ENCODE peak calls at places on chromosomes 4 and X, in eight cellular contexts. B is foreskin fibroblast, L is psoas muscle, T is CD14-positive monocyte, M is WTC11, Y is ovary, F is A549, H is AG04450. N is an unnamed sample.

GRCh38 chr4:41873380-41874295 is 61.6 kb upstream of the TMEM33 start:
- DNase-seq in B (no peak), L (no peak), T (no peak), M (peak), Y (no peak), F (no peak), H (no peak), N (no peak)

GRCh38 chr4:144645621-144646522 is at the start of gene HHIP:
- DNase-seq in B (peak), L (peak), T (no peak), M (peak), Y (peak), F (peak), H (no peak), N (peak)

GRCh38 chr4:143356493-143356892 is 19.8 kb downstream of the GAB1 start:
- DNase-seq in B (no peak), L (no peak), T (no peak), M (no peak), Y (no peak), F (no peak), H (no peak), N (no peak)

GRCh38 chr4:1233641-1234277 is 15.2 kb downstream of the CTBP1 start:
- DNase-seq in B (peak), L (peak), T (peak), M (no peak), Y (peak), F (no peak), H (no peak), N (no peak)

GRCh38 chrX:100584636-100585035 is at the start of gene TNMD:
- DNase-seq in B (no peak), L (no peak), T (no peak), M (no peak), Y (no peak), F (no peak), H (no peak), N (no peak)

GRCh38 chr4:70705856-70706461 is 15.8 kb upstream of the RUFY3 start:
- DNase-seq in B (no peak), L (no peak), T (no peak), M (no peak), Y (no peak), F (no peak), H (no peak), N (no peak)

GRCh38 chr4:57095245-57095644 is 14.9 kb downstream of the IGFBP7 start:
- DNase-seq in B (no peak), L (no peak), T (no peak), M (no peak), Y (no peak), F (no peak), H (no peak), N (no peak)

GRCh38 chrX:11205796-11206195 is 87.4 kb upstream of the AMELX start:
- DNase-seq in B (no peak), L (no peak), T (no peak), M (no peak), Y (no peak), F (no peak), H (no peak), N (no peak)

GRCh38 chr4:16051132-16051531 is 32.7 kb downstream of the PROM1 start:
- DNase-seq in B (no peak), L (no peak), T (no peak), M (no peak), Y (no peak), F (no peak), H (no peak), N (no peak)

GRCh38 chr4:71537551-71538065 is 198.8 kb downstream of the SLC4A4 start:
- DNase-seq in B (no peak), L (no peak), T (no peak), M (no peak), Y (no peak), F (no peak), H (no peak), N (no peak)

GRCh38 chrX:24271262-24271661 is 42.6 kb downstream of the SUPT20HL2 start:
- DNase-seq in B (no peak), L (no peak), T (no peak), M (no peak), Y (no peak), F (no peak), H (no peak), N (no peak)

GRCh38 chr4:38202223-38202622 is 242.0 kb downstream of the PTTG2 start:
- DNase-seq in B (no peak), L (no peak), T (no peak), M (no peak), Y (no peak), F (no peak), H (no peak), N (no peak)

GRCh38 chr4:81164126-81164525 is 50.9 kb downstream of the PRKG2 start:
- DNase-seq in B (no peak), L (no peak), T (no peak), M (no peak), Y (no peak), F (no peak), H (no peak), N (no peak)

GRCh38 chrX:63250253-63250868 is 100.8 kb downstream of the SPIN4 start:
- DNase-seq in B (peak), L (no peak), T (no peak), M (peak), Y (no peak), F (peak), H (peak), N (peak)

GRCh38 chr4:14856076-14856926 is 146.0 kb upstream of the CPEB2 start:
- DNase-seq in B (peak), L (peak), T (peak), M (no peak), Y (peak), F (peak), H (peak), N (no peak)

GRCh38 chr4:179398414-179398813 is 1956.2 kb upstream of the AGA start:
- DNase-seq in B (no peak), L (no peak), T (no peak), M (no peak), Y (no peak), F (no peak), H (no peak), N (no peak)

GRCh38 chr4:24477919-24478318 is 106.4 kb downstream of the DHX15 start:
- DNase-seq in B (peak), L (peak), T (no peak), M (no peak), Y (peak), F (no peak), H (peak), N (no peak)

GRCh38 chrX:118730500-118731247 is 3.3 kb downstream of the IL13RA1 start:
- DNase-seq in B (peak), L (no peak), T (no peak), M (no peak), Y (no peak), F (no peak), H (no peak), N (no peak)

GRCh38 chr4:156782491-156782890 is 189.1 kb downstream of the PDGFC start:
- DNase-seq in B (no peak), L (no peak), T (no peak), M (no peak), Y (no peak), F (no peak), H (no peak), N (no peak)

GRCh38 chrX:103849558-103849957 is 17.5 kb upstream of the RAB9B start:
- DNase-seq in B (no peak), L (no peak), T (no peak), M (no peak), Y (no peak), F (no peak), H (no peak), N (no peak)

GRCh38 chr4:30720656-30721352 is 635 bp downstream of the PCDH7 start:
- DNase-seq in B (peak), L (peak), T (no peak), M (peak), Y (peak), F (peak), H (no peak), N (no peak)

GRCh38 chr4:40190880-40191815 is 5.7 kb upstream of the RHOH start:
- DNase-seq in B (no peak), L (no peak), T (no peak), M (no peak), Y (no peak), F (peak), H (no peak), N (no peak)

GRCh38 chr4:148445071-148445902 is 3.1 kb upstream of the NR3C2 start:
- DNase-seq in B (peak), L (peak), T (no peak), M (peak), Y (peak), F (no peak), H (no peak), N (peak)

GRCh38 chr4:2253160-2254084 is 8.5 kb downstream of the MXD4 start:
- DNase-seq in B (no peak), L (peak), T (no peak), M (peak), Y (no peak), F (no peak), H (no peak), N (no peak)

GRCh38 chrX:10756365-10756915 is 136.1 kb upstream of the MID1 start:
- DNase-seq in B (peak), L (no peak), T (no peak), M (no peak), Y (no peak), F (peak), H (peak), N (no peak)

GRCh38 chr4:87014284-87014782 is 79.5 kb downstream of the AFF1 start:
- DNase-seq in B (peak), L (no peak), T (no peak), M (no peak), Y (no peak), F (no peak), H (no peak), N (no peak)

GRCh38 chr4:168856312-168856711 is 153.7 kb downstream of the CBR4 start:
- DNase-seq in B (peak), L (no peak), T (no peak), M (no peak), Y (no peak), F (no peak), H (peak), N (no peak)

GRCh38 chrX:56253832-56254703 is 21.9 kb downstream of the KLF8 start:
- DNase-seq in B (no peak), L (no peak), T (no peak), M (no peak), Y (no peak), F (no peak), H (no peak), N (no peak)

DNA sequence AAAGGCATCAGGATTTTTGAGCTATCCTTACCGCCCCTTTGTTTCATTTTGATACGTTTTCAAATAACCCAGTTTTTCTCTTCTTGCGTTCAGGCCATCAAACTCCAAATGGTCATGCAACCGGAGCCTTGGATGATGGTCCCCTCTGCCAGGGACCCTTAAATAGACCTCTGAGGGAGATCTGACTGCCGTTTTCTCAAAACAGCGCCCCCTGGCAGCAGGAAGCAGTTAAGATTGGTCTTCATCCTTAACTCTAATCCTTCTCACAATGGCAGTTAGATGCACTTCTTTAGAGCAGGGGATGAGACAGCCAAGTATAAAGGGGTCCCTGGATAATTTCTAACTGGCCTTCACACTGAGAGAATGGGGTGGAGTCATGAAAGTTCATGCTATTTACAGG is 525.0 kb upstream of the SPANXN1 start:
- DNase-seq in B (no peak), L (no peak), T (no peak), M (no peak), Y (no peak), F (no peak), H (no peak), N (no peak)
- TF ChIP-seq CTCF in B (no peak), L (no peak), T (no peak), M (no peak), Y (no peak), F (no peak), H (no peak), N (peak)

DNA sequence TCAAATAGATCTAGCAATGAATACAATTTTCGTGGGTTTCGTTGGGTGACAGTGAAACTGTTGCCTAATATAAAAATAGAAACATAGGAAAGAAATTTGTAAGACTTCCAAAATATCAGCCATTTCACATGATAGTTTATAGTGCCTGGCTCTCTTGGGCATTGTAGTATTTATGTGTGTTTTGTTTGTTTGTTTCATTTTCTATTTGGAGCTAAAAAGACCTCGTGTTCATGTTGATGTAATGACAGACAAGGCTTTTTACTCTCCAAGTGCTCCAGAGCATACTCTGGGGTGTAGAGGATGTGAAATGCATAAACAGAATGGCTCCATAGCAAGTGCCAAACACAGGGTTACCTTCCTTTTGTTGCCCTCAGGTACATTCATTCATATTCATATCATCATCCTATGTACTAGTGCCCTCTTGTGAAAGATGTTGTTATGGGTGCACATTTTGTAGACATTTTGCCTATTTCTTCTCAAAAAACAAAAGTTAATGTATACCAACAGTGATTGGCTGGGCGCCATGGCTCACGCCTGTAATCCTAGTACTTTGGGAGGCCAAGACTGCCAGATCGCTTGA is 100.7 kb upstream of the AMOT start:
- DNase-seq in B (no peak), L (no peak), T (no peak), M (no peak), Y (no peak), F (peak), H (no peak), N (no peak)
- TF ChIP-seq CTCF in B (no peak), L (no peak), T (no peak), M (no peak), Y (no peak), F (no peak), H (no peak), N (no peak)

GRCh38 chr4:154344686-154345085 is 146.9 kb downstream of the DCHS2 start:
- DNase-seq in B (no peak), L (no peak), T (no peak), M (peak), Y (no peak), F (peak), H (no peak), N (no peak)

GRCh38 chr4:154345359-154345758 is 146.2 kb downstream of the DCHS2 start:
- DNase-seq in B (no peak), L (no peak), T (no peak), M (no peak), Y (no peak), F (no peak), H (no peak), N (no peak)

GRCh38 chr4:154354883-154355282 is 136.7 kb downstream of the DCHS2 start:
- DNase-seq in B (no peak), L (no peak), T (no peak), M (no peak), Y (no peak), F (no peak), H (no peak), N (no peak)

GRCh38 chr4:154348657-154349056 is 142.9 kb downstream of the DCHS2 start:
- DNase-seq in B (no peak), L (no peak), T (no peak), M (peak), Y (no peak), F (no peak), H (no peak), N (no peak)

DNA sequence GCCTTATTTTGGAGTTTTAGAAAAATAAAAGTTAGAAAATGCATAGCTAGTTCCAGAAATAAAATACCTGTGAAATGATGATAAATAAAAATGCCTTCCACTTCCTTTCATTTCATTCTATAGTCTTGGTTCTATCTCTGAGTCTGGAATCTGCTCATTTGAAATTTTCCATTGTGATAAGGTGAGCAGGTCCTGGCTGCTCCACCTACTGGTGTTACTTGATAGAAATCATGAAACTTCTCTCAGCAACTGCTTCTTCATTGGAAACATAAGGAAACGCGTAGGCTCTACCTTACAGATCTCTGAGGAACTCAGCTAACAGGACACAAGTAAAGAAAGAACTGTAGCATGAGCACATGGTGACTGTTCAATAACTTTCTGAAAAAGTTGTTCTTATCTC is 141.8 kb downstream of the DCHS2 start:
- DNase-seq in B (peak), L (no peak), T (no peak), M (no peak), Y (no peak), F (peak), H (no peak), N (no peak)
- TF ChIP-seq CTCF in B (peak), L (no peak), T (peak), M (peak), Y (no peak), F (peak), H (peak), N (peak)

GRCh38 chr4:118682928-118683327 is 2.3 kb upstream of the METTL14 start:
- DNase-seq in B (peak), L (no peak), T (no peak), M (no peak), Y (no peak), F (peak), H (peak), N (no peak)

GRCh38 chr4:118680808-118681207 is 4.4 kb upstream of the METTL14 start:
- DNase-seq in B (no peak), L (no peak), T (no peak), M (no peak), Y (no peak), F (peak), H (no peak), N (no peak)

GRCh38 chr4:118683513-118683912 is 1.7 kb upstream of the METTL14 start:
- DNase-seq in B (peak), L (no peak), T (no peak), M (no peak), Y (no peak), F (peak), H (no peak), N (no peak)

GRCh38 chr4:118684873-118685811 is at the start of gene METTL14:
- DNase-seq in B (peak), L (peak), T (peak), M (peak), Y (peak), F (peak), H (peak), N (peak)
- TF ChIP-seq CTCF in B (no peak), L (peak), T (no peak), M (no peak), Y (no peak), F (no peak), H (no peak), N (peak)

DNA sequence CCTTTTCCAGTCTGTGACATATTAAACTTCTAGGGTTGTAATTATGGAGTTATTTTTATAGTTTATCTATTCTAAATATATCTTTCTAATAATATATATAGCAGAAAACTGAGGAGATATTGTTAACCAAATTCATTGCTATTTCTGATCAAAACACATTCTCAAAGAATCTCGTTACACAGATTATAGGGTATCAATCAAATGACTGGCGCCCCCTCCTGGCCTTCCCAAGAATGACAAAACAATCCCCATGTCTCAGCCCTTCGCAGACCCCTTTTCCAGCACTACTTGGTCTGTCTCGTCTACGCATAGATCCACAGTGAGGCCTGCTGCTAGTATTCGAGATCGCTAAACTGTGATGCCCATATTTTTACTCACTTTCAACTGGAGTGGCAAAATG is 209.3 kb downstream of the GPC3 start:
- DNase-seq in B (peak), L (no peak), T (no peak), M (peak), Y (no peak), F (peak), H (no peak), N (peak)
- TF ChIP-seq CTCF in B (peak), L (peak), T (peak), M (peak), Y (no peak), F (peak), H (peak), N (peak)